ENCODE peak calls at places on chromosome 6, in six cellular contexts. G is endodermal cell, R is fibroblast of the aortic adventitia, K is nephron progenitor cell, E is fibroblast of mammary gland, N is heart right ventricle. X is an unnamed sample.

GRCh38 chr6:141321486-141322347 is 811.0 kb upstream of the GJE1 start:
- DNase-seq in E (peak), R (peak), G (no peak), K (no peak), N (no peak), X (no peak)

GRCh38 chr6:137357263-137357947 is 136.8 kb downstream of the OLIG3 start:
- DNase-seq in E (no peak), N (no peak), R (no peak), K (no peak), G (no peak), X (no peak)

GRCh38 chr6:16471222-16471784 is 232.9 kb downstream of the GMPR start:
- DNase-seq in K (no peak), G (no peak), E (no peak), R (peak), N (no peak), X (no peak)

GRCh38 chr6:160198577-160199211 is 59.9 kb downstream of the SLC22A2 start:
- DNase-seq in N (no peak), E (no peak), R (peak), K (no peak), G (no peak), X (no peak)

GRCh38 chr6:106167105-106167814 is 81.1 kb downstream of the PRDM1 start:
- DNase-seq in K (no peak), N (no peak), G (peak), R (no peak), E (no peak), X (no peak)

GRCh38 chr6:15132854-15133670 is 112.8 kb upstream of the JARID2 start:
- DNase-seq in K (no peak), N (no peak), E (peak), R (peak), G (no peak), X (no peak)

GRCh38 chr6:39228992-39229767 is at the start of gene KCNK5:
- DNase-seq in R (peak), K (peak), G (peak), E (peak), N (peak), X (peak)

GRCh38 chr6:116476021-116476678 is 15.0 kb downstream of the CALHM6 start:
- DNase-seq in N (no peak), K (no peak), R (no peak), G (no peak), E (peak), X (no peak)

GRCh38 chr6:134954272-134954990 is 4.5 kb upstream of the ALDH8A1 start:
- DNase-seq in R (no peak), G (no peak), N (no peak), E (no peak), K (no peak), X (no peak)

GRCh38 chr6:132130530-132131298 is 179.5 kb upstream of the CCN2 start:
- DNase-seq in R (peak), K (no peak), G (no peak), E (peak), N (peak), X (no peak)

GRCh38 chr6:35042451-35042850 is 98.7 kb downstream of the TCP11 start:
- DNase-seq in E (no peak), N (no peak), R (no peak), G (no peak), K (no peak), X (no peak)

GRCh38 chr6:46626228-46626909 is 26.2 kb downstream of the CYP39A1 start:
- DNase-seq in G (no peak), R (peak), N (no peak), K (no peak), E (peak), X (peak)
- TF ChIP-seq CTCF in G (peak), R (peak), N (peak), K (peak), E (peak), X (peak)

DNA sequence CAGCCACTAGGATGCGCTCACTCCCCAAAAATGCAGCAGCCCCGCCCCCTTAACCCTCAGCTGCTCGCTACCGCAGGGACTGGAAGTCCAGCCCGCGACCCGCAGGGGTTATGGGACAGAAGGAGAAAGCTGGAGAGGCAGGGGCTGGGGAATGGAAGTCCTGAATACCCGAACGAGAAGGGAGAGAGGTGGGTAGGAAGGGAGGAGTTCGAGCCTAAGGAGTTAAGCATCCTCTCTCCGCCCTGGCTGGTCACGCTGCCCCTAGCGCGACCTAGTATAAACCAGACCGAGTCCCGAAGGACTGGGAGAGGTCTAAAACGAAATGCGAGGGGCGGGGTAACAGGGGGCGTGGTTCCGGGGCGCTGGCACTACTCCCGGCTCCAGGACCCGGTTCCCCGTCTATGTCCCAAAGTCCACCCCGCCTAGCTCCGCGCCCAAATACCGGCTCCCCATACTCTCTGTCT is 448 bp upstream of the DDAH2 start:
- DNase-seq in R (peak), K (peak), N (peak), E (peak), G (peak), X (peak)
- TF ChIP-seq CTCF in R (no peak), K (peak), N (peak), E (no peak), G (no peak), X (no peak)

GRCh38 chr6:52503344-52503747 is 73.5 kb downstream of the TRAM2 start:
- DNase-seq in G (peak), R (no peak), E (no peak), N (peak), K (peak), X (peak)
- TF ChIP-seq CTCF in G (peak), R (peak), E (no peak), N (no peak), K (no peak), X (peak)

DNA sequence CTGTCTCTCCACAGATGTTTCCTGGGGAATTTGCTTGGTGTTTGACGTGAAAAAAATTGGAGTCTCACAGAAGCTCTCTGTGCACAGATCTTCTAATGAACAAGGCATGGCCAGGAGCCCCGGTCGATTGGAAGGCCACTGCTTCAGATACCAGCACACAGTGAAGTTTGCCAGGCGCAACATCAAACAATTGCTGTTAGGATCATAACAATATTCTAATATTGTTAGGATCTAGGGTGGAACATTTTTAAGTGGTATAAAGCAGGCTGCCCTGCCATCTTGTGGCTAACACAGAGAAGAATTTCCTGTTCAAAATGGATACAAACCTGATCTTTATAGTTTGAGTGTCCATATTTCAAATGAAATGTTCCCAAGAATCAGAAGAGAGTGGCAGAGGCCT is 64.1 kb downstream of the C6orf118 start:
- DNase-seq in N (no peak), G (no peak), R (peak), E (peak), K (peak), X (no peak)
- TF ChIP-seq CTCF in N (no peak), G (peak), R (peak), E (peak), K (no peak), X (no peak)

GRCh38 chr6:21332077-21332476 is 261.5 kb upstream of the SOX4 start:
- DNase-seq in E (no peak), G (no peak), R (no peak), N (no peak), K (no peak), X (no peak)
- TF ChIP-seq CTCF in E (no peak), G (peak), R (no peak), N (no peak), K (no peak), X (no peak)